ENCODE peak calls at places on chromosomes 16 and 17, in seven cellular contexts. T is transverse colon, X is breast epithelium, U is brain microvascular endothelial cell, C is GM23338, J is endothelial cell of umbilical vein, O is psoas muscle. E is an unnamed sample.

GRCh38 chr16:49875812-49876715 is 20.2 kb upstream of the ZNF423 start:
- DNase-seq in U (no peak), X (no peak), T (no peak), J (no peak), O (no peak), C (peak), E (no peak)

GRCh38 chr16:56348168-56349085 is 76.9 kb downstream of the AMFR start:
- DNase-seq in T (no peak), C (no peak), J (no peak), X (no peak), O (peak), U (no peak), E (no peak)

GRCh38 chr16:64841071-64841470 is 280.8 kb downstream of the CDH11 start:
- DNase-seq in T (no peak), O (no peak), X (no peak), U (peak), C (no peak), J (no peak), E (no peak)

GRCh38 chr17:82752371-82753200 is 721 bp downstream of the TBCD start:
- DNase-seq in J (peak), C (peak), T (peak), U (no peak), X (no peak), O (peak), E (no peak)

GRCh38 chr17:67400193-67400592 is 23.1 kb downstream of the PITPNC1 start:
- DNase-seq in C (no peak), O (no peak), T (no peak), U (no peak), X (no peak), J (peak), E (no peak)

GRCh38 chr17:28728364-28729200 is at the start of gene NEK8:
- DNase-seq in X (peak), C (peak), J (peak), O (peak), T (peak), U (peak), E (peak)

GRCh38 chr17:78991906-78992532 is 12.3 kb upstream of the LGALS3BP start:
- DNase-seq in U (no peak), O (peak), J (no peak), X (peak), T (peak), C (no peak), E (no peak)

GRCh38 chr16:82229800-82230619 is 60.0 kb upstream of the MPHOSPH6 start:
- DNase-seq in O (peak), U (peak), J (peak), X (peak), T (peak), C (peak), E (peak)

GRCh38 chr17:21370430-21370829 is 5.7 kb upstream of the KCNJ12 start:
- DNase-seq in T (no peak), X (no peak), O (peak), C (no peak), U (no peak), J (no peak), E (no peak)

GRCh38 chr16:11386791-11387546 is 41.7 kb downstream of the RMI2 start:
- DNase-seq in C (peak), T (no peak), X (no peak), U (peak), J (peak), O (peak), E (no peak)

GRCh38 chr17:78337244-78338109 is 22.4 kb downstream of the SOCS3 start:
- DNase-seq in X (no peak), J (no peak), U (peak), T (peak), O (no peak), C (no peak), E (no peak)

GRCh38 chr16:67804853-67805542 is 1.4 kb downstream of the RANBP10 start:
- DNase-seq in O (no peak), U (no peak), X (no peak), C (no peak), T (no peak), J (peak), E (no peak)

GRCh38 chr17:82370471-82371332 is 863 bp upstream of the UTS2R start:
- DNase-seq in J (no peak), T (peak), U (no peak), C (no peak), X (no peak), O (peak), E (peak)

GRCh38 chr16:19228057-19228456 is 57.5 kb upstream of the CLEC19A start:
- DNase-seq in U (no peak), T (no peak), J (no peak), O (no peak), X (no peak), C (peak), E (no peak)

DNA sequence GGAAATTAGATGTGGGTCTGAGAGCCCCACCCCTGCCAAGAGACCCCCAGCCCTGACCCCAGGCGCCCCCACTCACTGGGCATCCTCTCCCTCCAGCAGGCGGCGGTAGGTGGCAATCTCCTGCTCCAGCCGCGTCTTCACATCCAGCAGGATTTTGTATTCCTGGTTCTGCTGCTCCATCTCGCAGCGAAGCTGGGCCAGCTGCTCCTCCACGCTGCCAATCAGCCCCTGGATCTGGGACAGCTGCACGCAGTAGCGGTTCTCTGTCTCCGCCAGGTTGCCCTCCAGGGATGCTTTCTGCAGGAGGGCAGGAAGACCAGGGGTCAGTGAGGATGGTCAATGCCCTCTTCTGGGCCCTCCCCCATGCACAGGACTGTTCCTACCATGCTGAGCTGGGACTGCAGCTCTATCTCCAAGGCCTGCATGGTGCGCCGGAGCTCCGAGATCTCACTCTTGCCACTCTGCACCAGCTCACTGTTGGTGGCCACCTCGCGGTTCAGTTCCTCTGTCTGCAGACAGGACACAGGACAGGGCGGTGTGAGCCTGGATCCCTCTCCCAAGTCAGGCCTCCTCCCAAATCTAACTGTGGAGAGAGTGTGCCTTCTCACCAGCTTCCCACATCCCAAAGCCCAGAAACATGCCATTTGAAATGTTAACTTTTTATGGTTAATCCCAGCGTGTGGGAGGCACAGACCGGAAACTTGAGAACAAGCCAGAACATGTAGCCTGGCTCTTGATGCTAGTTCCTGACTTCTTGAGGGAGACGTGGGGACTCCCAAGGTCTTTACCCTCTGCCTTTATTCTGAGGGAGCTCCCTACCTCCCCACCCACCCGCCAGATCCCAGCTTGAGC is 3.6 kb downstream of the KRT17 start:
- DNase-seq in O (no peak), C (no peak), J (no peak), U (no peak), X (peak), T (no peak), E (no peak)
- H3K27ac ChIP-seq in O (no peak), C (no peak), J (no peak), U (no peak), X (peak), T (no peak), E (no peak)

GRCh38 chr16:87740441-87740840 is 25.3 kb downstream of the KLHDC4 start:
- DNase-seq in J (no peak), C (no peak), T (no peak), O (no peak), X (no peak), U (peak), E (no peak)
- H3K27ac ChIP-seq in J (no peak), C (no peak), T (no peak), O (no peak), X (no peak), U (no peak), E (peak)

GRCh38 chr16:70463235-70463634 is 8.8 kb downstream of the FCSK start:
- DNase-seq in J (no peak), T (no peak), O (no peak), C (no peak), X (no peak), U (no peak), E (no peak)
- H3K27ac ChIP-seq in J (no peak), T (no peak), O (no peak), C (no peak), X (no peak), U (no peak), E (no peak)

GRCh38 chr16:71693168-71693567 is 31.3 kb downstream of the PHLPP2 start:
- DNase-seq in X (no peak), T (no peak), U (no peak), J (no peak), C (no peak), O (no peak), E (no peak)

GRCh38 chr16:71687853-71688252 is 36.6 kb downstream of the PHLPP2 start:
- DNase-seq in J (no peak), U (no peak), X (no peak), T (no peak), C (no peak), O (no peak), E (no peak)
- H3K27ac ChIP-seq in J (no peak), U (no peak), X (no peak), T (no peak), C (no peak), O (no peak), E (no peak)

GRCh38 chr16:28312327-28312726 is 20.0 kb downstream of the SBK1 start:
- DNase-seq in U (no peak), O (no peak), J (no peak), X (no peak), C (no peak), T (no peak), E (no peak)

GRCh38 chr16:28310796-28311195 is 18.5 kb downstream of the SBK1 start:
- DNase-seq in C (no peak), J (no peak), O (peak), U (no peak), X (no peak), T (no peak), E (no peak)

GRCh38 chr16:28311413-28311812 is 19.1 kb downstream of the SBK1 start:
- DNase-seq in J (no peak), X (no peak), C (no peak), U (no peak), O (no peak), T (no peak), E (no peak)

GRCh38 chr16:28313587-28313986 is 21.3 kb downstream of the SBK1 start:
- DNase-seq in X (no peak), T (no peak), J (no peak), O (peak), C (no peak), U (no peak), E (no peak)

DNA sequence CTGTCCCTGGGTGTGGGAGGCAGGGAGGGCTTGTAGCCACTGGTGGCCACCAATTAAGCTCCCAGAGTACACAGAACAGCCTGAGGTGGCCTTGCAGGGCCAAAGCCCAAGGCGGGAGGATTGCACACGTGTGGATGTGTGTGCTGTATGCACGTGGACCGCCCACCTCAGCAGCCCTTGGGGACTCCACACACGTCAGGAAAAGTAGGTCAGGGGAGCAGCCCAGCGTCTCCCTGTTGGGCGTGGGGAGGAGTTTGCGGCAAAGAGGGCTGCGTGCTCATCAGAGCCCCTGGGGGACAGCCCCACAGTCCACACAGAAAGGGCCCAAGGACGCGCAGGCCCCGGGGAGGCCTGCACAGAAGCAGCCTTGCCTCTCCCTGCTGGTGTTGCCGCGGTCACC is 19.6 kb downstream of the SBK1 start:
- DNase-seq in C (no peak), O (peak), T (no peak), J (no peak), X (no peak), U (no peak), E (no peak)
- H3K27ac ChIP-seq in C (no peak), O (no peak), T (no peak), J (no peak), X (no peak), U (no peak), E (no peak)

DNA sequence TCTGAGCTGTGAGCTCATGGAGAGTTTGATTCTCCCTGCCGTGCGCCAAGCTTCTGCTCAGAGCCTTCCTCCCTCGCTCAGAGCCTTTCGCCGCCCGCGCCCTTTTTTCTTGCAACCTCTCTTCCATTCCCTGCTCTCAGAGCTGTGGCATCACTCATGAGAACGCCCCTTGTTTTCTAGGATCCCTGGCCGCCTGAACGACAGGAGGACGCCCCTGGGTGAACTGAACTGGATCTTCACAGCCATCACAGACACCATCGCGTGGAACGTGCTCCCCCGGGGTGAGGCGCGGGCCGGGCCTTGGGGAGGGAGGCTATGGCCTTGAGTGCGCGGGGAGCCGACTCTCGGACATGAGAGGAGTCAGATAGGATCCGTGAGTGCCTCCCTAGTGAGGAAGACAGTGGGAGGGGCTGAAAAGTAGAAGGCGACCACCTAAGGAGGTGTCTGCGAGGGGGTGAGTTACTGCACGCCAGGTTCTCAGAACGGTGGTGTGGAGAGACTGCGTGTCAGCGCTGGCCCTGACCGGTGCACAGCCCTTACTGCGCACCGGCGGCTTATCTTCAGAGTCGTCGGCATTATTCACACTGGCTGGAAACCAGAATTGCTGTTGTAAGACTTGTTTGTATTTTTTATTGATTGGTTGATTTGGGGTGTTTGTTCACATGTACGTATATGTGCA is 169.5 kb upstream of the CHMP6 start:
- DNase-seq in C (no peak), T (no peak), U (no peak), O (peak), J (no peak), X (peak), E (no peak)
- H3K27ac ChIP-seq in C (no peak), T (no peak), U (no peak), O (no peak), J (no peak), X (no peak), E (no peak)

GRCh38 chr16:66572356-66572755 is 6.1 kb downstream of the CMTM1 start:
- DNase-seq in X (no peak), T (no peak), O (no peak), J (no peak), C (no peak), U (no peak), E (no peak)
- H3K27ac ChIP-seq in X (no peak), T (no peak), O (no peak), J (no peak), C (no peak), U (no peak), E (no peak)

GRCh38 chr16:6616746-6617145 is 715.9 kb upstream of the RBFOX1 start:
- DNase-seq in O (no peak), U (no peak), C (no peak), J (no peak), T (peak), X (no peak), E (no peak)
- H3K27ac ChIP-seq in O (no peak), U (no peak), C (no peak), J (no peak), T (no peak), X (no peak), E (no peak)

E was measured in caudate nucleus.